ENCODE peak calls at places on chromosomes 16 and 17, in seven cellular contexts. Q is iPS-NIHi11, N is NCI-H460, Z is OCI-LY7, E is T-helper 1 cell, X is AG04450, P is nephron progenitor cell. O is an unnamed sample.

GRCh38 chr17:42670199-42670924 is 6.4 kb downstream of the PLEKHH3 start:
- DNase-seq in Q (peak; percentile 83), N (no peak), Z (no peak), E (peak; percentile 54), X (no peak), P (peak; percentile 74), O (peak; percentile 53)

GRCh38 chr17:76353004-76353598 is 615 bp downstream of the PRPSAP1 start:
- DNase-seq in Q (peak; percentile 82), N (no peak), Z (peak; percentile 34), E (peak; percentile 12), X (no peak), P (peak; percentile 50), O (peak; percentile 37)

GRCh38 chr16:25366078-25366477 is 108.4 kb upstream of the ZKSCAN2 start:
- DNase-seq in Q (peak; percentile 18), N (no peak), Z (peak; percentile 1), E (no peak), X (no peak), P (no peak), O (no peak)

GRCh38 chr17:12316021-12316420 is 295.3 kb downstream of the MAP2K4 start:
- DNase-seq in Q (no peak), N (no peak), Z (no peak), E (no peak), X (no peak), P (no peak), O (no peak)

GRCh38 chr16:82425661-82426060 is 201.1 kb upstream of the CDH13 start:
- DNase-seq in Q (no peak), N (no peak), Z (no peak), E (no peak), X (no peak), P (no peak), O (no peak)

GRCh38 chr17:6457688-6458190 is 13.5 kb downstream of the PIMREG start:
- DNase-seq in Q (no peak), N (no peak), Z (no peak), E (no peak), X (no peak), P (no peak), O (no peak)

GRCh38 chr17:55285340-55286301 is 20.9 kb downstream of the HLF start:
- DNase-seq in Q (no peak), N (no peak), Z (no peak), E (no peak), X (no peak), P (no peak), O (no peak)

GRCh38 chr16:24721830-24722238 is 7.6 kb upstream of the TNRC6A start:
- DNase-seq in Q (no peak), N (no peak), Z (no peak), E (peak; percentile 22), X (no peak), P (no peak), O (peak; percentile 86)

GRCh38 chr16:57062329-57062728 is 30.1 kb upstream of the CPNE2 start:
- DNase-seq in Q (no peak), N (no peak), Z (no peak), E (no peak), X (no peak), P (no peak), O (no peak)

GRCh38 chr17:34249497-34249877 is 5.6 kb upstream of the CCL2 start:
- DNase-seq in Q (no peak), N (no peak), Z (no peak), E (no peak), X (no peak), P (no peak), O (no peak)

GRCh38 chr17:77527394-77527793 is 386.6 kb downstream of the SEC14L1 start:
- DNase-seq in Q (no peak), N (no peak), Z (no peak), E (no peak), X (no peak), P (no peak), O (no peak)

GRCh38 chr17:4858880-4859260 is 25.7 kb downstream of the MINK1 start:
- DNase-seq in Q (peak; percentile 45), N (no peak), Z (no peak), E (no peak), X (no peak), P (no peak), O (peak; percentile 10)

GRCh38 chr17:17425591-17425990 is 51.2 kb upstream of the MED9 start:
- DNase-seq in Q (no peak), N (no peak), Z (no peak), E (no peak), X (no peak), P (no peak), O (no peak)

GRCh38 chr16:78317871-78318270 is 218.4 kb downstream of the WWOX start:
- DNase-seq in Q (no peak), N (no peak), Z (no peak), E (no peak), X (no peak), P (no peak), O (no peak)

GRCh38 chr16:2205104-2205966 is at the start of gene MLST8:
- DNase-seq in Q (peak; percentile 96), N (peak; percentile 80), Z (peak; percentile 92), E (peak; percentile 90), X (peak; percentile 78), P (peak; percentile 88), O (peak; percentile 89)

GRCh38 chr16:87391950-87392822 is at the start of gene MAP1LC3B:
- DNase-seq in Q (peak; percentile 96), N (peak; percentile 90), Z (peak; percentile 97), E (peak; percentile 98), X (peak; percentile 87), P (peak; percentile 99), O (peak; percentile 98)

GRCh38 chr17:40110026-40110425 is 9.6 kb upstream of the NR1D1 start:
- DNase-seq in Q (no peak), N (no peak), Z (no peak), E (no peak), X (no peak), P (no peak), O (no peak)

GRCh38 chr17:72590382-72590781 is 469.6 kb downstream of the SOX9 start:
- DNase-seq in Q (no peak), N (no peak), Z (no peak), E (no peak), X (no peak), P (no peak), O (no peak)

GRCh38 chr17:4014148-4014927 is 50.1 kb upstream of the ATP2A3 start:
- DNase-seq in Q (no peak), N (no peak), Z (no peak), E (no peak), X (no peak), P (no peak), O (no peak)

GRCh38 chr17:78933025-78933958 is 8.1 kb upstream of the TIMP2 start:
- DNase-seq in Q (no peak), N (peak; percentile 91), Z (peak; percentile 23), E (peak; percentile 85), X (peak; percentile 94), P (no peak), O (peak; percentile 82)

O was measured in activated CD4-positive, alpha-beta memory T cell treated with anti-CD3 and anti-CD28 coated beads for 36 hours.